ENCODE peak calls at places on chromosomes 4 and X, in six cellular contexts. W, Q, X, E, Z and J are unnamed samples.

GRCh38 chr4:155875878-155876277 is 9.8 kb upstream of the ASIC5 start:
- DNase-seq in X (no peak), W (no peak), E (no peak), Z (no peak), Q (no peak), J (no peak)

GRCh38 chrX:7083468-7084396 is 63.8 kb upstream of the STS start:
- DNase-seq in W (peak; percentile 88), E (peak; percentile 92), Z (peak; percentile 64), X (peak; percentile 98), Q (peak; percentile 82), J (peak; percentile 67)

GRCh38 chrX:51026862-51027261 is 116.3 kb downstream of the BMP15 start:
- DNase-seq in Z (no peak), W (no peak), Q (no peak), X (no peak), E (no peak), J (no peak)

GRCh38 chr4:25437951-25438350 is 60.9 kb downstream of the ANAPC4 start:
- DNase-seq in Q (no peak), X (no peak), Z (no peak), W (no peak), E (no peak), J (no peak)

GRCh38 chr4:71272976-71273375 is 65.8 kb upstream of the SLC4A4 start:
- DNase-seq in X (no peak), Q (no peak), Z (no peak), W (no peak), E (no peak), J (no peak)

GRCh38 chr4:13918110-13918509 is 290.6 kb upstream of the BOD1L1 start:
- DNase-seq in E (peak; percentile 99), X (peak; percentile 100), W (no peak), Q (peak; percentile 98), Z (peak; percentile 92), J (peak; percentile 97)

GRCh38 chr4:79476196-79476595 is 68.2 kb upstream of the GK2 start:
- DNase-seq in Z (no peak), E (peak; percentile 7), X (peak; percentile 77), Q (no peak), W (no peak), J (no peak)

GRCh38 chr4:153476829-153477574 is 10.8 kb downstream of the TMEM131L start:
- DNase-seq in E (no peak), W (no peak), X (no peak), Q (no peak), Z (no peak), J (no peak)

GRCh38 chrX:856901-857300 is 226.3 kb downstream of the SHOX start:
- DNase-seq in W (no peak), Z (no peak), E (peak; percentile 16), Q (peak; percentile 2), X (no peak), J (no peak)

GRCh38 chrX:40080896-40081678 is 16.7 kb downstream of the BCOR start:
- DNase-seq in Q (no peak), X (no peak), E (no peak), Z (no peak), W (no peak), J (no peak)

GRCh38 chrX:48785525-48786214 is 720 bp upstream of the GATA1 start:
- DNase-seq in X (no peak), Z (no peak), W (no peak), E (no peak), Q (no peak), J (no peak)

DNA sequence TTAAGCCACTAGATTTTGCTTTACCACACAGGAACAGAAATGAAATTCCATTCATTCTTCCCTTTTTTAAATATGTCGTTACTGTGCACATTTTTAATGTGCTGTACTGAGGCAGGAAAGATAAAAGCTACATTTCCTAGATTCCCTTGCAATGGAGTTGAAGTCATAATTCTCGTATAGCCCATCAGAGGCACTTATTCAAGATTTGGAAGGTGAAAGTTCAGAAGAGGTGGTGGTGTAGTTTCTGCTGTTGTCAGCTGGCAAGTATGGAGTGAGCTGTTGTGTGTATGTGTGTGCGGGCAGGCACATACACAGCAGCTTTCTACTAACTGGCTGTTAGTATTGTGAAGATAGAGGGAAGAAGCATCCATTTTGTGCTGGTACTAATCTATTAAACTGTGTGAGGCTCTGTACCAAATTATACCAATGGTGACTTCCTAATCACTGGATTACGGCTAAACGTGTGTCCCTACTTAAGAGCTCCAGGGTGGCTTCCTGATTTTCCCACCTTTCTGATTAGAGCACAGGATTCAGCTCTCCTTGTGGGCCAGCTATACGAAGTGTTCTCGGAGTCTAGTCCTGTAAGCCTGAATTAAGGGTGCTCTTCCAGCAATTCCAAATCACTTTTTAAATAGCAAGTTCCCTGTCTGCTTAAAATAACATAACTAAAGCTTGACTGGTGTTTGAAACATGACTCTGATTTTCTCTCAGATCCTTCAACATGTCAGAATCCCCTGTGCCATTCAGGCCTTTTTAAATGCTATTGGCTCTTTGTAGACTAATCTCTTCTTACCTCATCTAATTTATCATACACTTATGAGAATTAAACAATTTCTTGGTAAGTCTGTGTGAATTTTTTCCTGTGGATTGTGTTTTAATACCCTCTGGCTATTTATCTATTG is 43.8 kb downstream of the PDS5A start:
- DNase-seq in X (peak; percentile 24), E (peak; percentile 55), W (no peak), Z (peak; percentile 51), Q (no peak), J (peak; percentile 41)
- H3K4me3 ChIP-seq in X (no peak overlapping the region), E (no peak overlapping the region), W (no peak overlapping the region), Z (peak overlapping the region; percentile 51), Q (no peak overlapping the region), J (no peak overlapping the region)

GRCh38 chr4:183798249-183798920 is 106.7 kb upstream of the STOX2 start:
- DNase-seq in E (no peak), X (no peak), Z (no peak), Q (no peak), W (no peak), J (no peak)

GRCh38 chr4:183801460-183802168 is 103.5 kb upstream of the STOX2 start:
- DNase-seq in W (no peak), Q (no peak), E (no peak), Z (no peak), X (no peak), J (no peak)

GRCh38 chr4:183797041-183797444 is 108.1 kb upstream of the STOX2 start:
- DNase-seq in X (no peak), Z (no peak), Q (no peak), W (no peak), E (no peak), J (no peak)

GRCh38 chr4:183797445-183798248 is 107.5 kb upstream of the STOX2 start:
- DNase-seq in Q (no peak), E (peak; percentile 6), X (peak; percentile 20), W (no peak), Z (peak; percentile 32), J (no peak)

GRCh38 chr4:183798921-183799307 is 106.2 kb upstream of the STOX2 start:
- DNase-seq in Z (no peak), W (no peak), E (no peak), Q (no peak), X (no peak), J (no peak)
- H3K4me3 ChIP-seq in Z (no peak overlapping the region), W (no peak overlapping the region), E (no peak overlapping the region), Q (no peak overlapping the region), X (no peak overlapping the region), J (no peak overlapping the region)

DNA sequence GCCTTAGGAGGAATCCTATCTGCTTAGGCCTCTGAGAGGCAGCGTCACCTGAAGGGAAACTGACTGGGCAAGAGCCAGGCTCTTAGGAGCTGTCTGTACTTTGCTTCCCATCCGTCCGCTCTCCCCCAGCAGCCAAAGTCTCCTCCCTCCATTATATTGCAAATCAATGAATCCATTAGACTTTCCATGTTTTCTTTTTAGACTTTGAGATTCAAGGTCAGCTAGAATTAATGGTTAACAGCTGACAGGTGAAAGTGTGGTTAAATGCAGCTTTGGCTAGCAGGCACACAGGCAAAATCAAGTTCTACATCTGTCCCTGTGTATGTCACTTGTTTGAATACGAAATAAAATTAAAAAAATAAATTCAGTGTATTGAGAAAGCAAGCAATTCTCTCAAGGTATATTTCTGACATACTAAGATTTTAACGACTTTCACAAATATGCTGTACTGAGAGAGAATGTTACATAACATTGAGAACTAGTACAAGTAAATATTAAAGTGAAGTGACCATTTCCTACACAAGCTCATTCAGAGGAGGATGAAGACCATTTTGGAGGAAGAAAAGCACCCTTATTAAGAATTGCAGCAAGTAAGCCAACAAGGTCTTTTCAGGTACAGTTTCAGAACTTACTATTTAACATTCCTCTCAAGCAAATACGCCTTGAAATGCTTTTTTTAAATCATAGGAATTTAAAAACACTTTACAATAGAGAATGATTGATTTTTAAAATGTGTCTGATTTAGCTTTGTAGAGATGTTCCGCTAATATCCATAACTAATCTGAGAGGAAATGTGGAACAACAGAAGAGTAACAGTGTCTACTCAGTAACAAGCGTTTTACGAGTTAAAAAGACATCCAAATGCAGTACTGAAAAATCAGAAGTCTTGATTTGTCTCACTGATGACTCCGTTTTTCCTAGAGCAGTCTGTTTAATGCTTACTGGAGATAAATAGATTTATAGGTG is at the start of gene F11:
- DNase-seq in Q (no peak), Z (no peak), X (no peak), W (no peak), E (no peak), J (no peak)
- H3K4me3 ChIP-seq in Q (no peak within 1 kb of the TSS), Z (peak within 1 kb of the TSS; percentile 18), X (no peak within 1 kb of the TSS), W (no peak within 1 kb of the TSS), E (no peak within 1 kb of the TSS), J (no peak within 1 kb of the TSS)

GRCh38 chrX:74523224-74523623 is 91.2 kb downstream of the RLIM start:
- DNase-seq in E (no peak), Z (peak; percentile 15), W (no peak), X (peak; percentile 2), Q (no peak), J (no peak)

GRCh38 chrX:74523870-74524735 is 90.3 kb downstream of the RLIM start:
- DNase-seq in E (no peak), W (no peak), X (peak; percentile 30), Z (no peak), Q (no peak), J (no peak)

GRCh38 chrX:74527344-74527743 is 87.1 kb downstream of the RLIM start:
- DNase-seq in W (no peak), X (no peak), Q (no peak), Z (no peak), E (no peak), J (no peak)

GRCh38 chrX:74526786-74527185 is 87.6 kb downstream of the RLIM start:
- DNase-seq in W (no peak), X (no peak), Z (no peak), E (no peak), Q (no peak), J (no peak)

GRCh38 chrX:74525116-74525515 is 89.3 kb downstream of the RLIM start:
- DNase-seq in W (no peak), Z (peak; percentile 46), E (peak; percentile 50), X (peak; percentile 26), Q (no peak), J (no peak)
- H3K4me3 ChIP-seq in W (no peak overlapping the region), Z (no peak overlapping the region), E (no peak overlapping the region), X (no peak overlapping the region), Q (no peak overlapping the region), J (no peak overlapping the region)

GRCh38 chr4:55157559-55158277 is 32.3 kb upstream of the KDR start:
- DNase-seq in Z (no peak), X (no peak), Q (no peak), W (no peak), E (no peak), J (no peak)
- H3K4me3 ChIP-seq in Z (peak overlapping the region; percentile 13), X (peak overlapping the region; percentile 30), Q (no peak overlapping the region), W (no peak overlapping the region), E (peak overlapping the region; percentile 28), J (peak overlapping the region; percentile 23)

DNA sequence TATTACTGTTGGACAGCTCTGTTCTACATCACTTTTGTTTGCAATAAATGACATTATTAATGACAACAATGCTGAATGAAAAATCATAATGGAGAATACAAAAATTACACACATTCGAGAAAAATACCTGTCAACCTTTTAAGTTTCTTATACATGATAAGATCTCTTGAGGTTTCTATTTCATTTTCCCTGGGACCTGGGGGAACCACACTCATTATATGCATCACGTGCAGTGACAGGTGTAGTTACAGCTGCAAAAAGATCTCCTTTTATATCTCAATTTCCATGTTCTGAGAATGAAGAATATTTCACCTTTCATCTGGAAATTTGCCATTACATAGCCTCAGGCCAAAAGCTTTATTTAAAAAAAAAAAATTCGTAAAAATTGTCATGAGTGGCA is 1347.0 kb upstream of the AGA start:
- DNase-seq in Z (no peak), X (no peak), E (no peak), W (no peak), Q (no peak), J (no peak)
- H3K4me3 ChIP-seq in Z (no peak overlapping the region), X (no peak overlapping the region), E (no peak overlapping the region), W (no peak overlapping the region), Q (no peak overlapping the region), J (no peak overlapping the region)